ENCODE peak calls at places on chromosome 11, in four cellular contexts. B is CD8-positive, alpha-beta T cell; T is spleen; Y is upper lobe of right lung. J is an unnamed sample.

GRCh38 chr11:63613517-63614135 is 607 bp downstream of the PLAAT3 start:
- DNase-seq in T (peak; percentile 89), B (peak; percentile 73), Y (peak; percentile 79), J (peak; percentile 62)

GRCh38 chr11:23704183-23704582 is 792.7 kb upstream of the LUZP2 start:
- DNase-seq in Y (no peak), T (no peak), B (no peak), J (no peak)

GRCh38 chr11:85809881-85810280 is 1.1 kb downstream of the SYTL2 start:
- DNase-seq in Y (no peak), B (peak; percentile 58), T (no peak), J (peak; percentile 44)

GRCh38 chr11:17673951-17674350 is 45.4 kb upstream of the MYOD1 start:
- DNase-seq in Y (no peak), B (no peak), T (no peak), J (no peak)

GRCh38 chr11:19743622-19744021 is 31.0 kb downstream of the NAV2 start:
- DNase-seq in Y (no peak), B (no peak), T (no peak), J (no peak)

GRCh38 chr11:26976389-26976788 is 17.5 kb upstream of the FIBIN start:
- DNase-seq in T (no peak), B (no peak), Y (no peak), J (no peak)

GRCh38 chr11:63882555-63883242 is 34.3 kb downstream of the RCOR2 start:
- DNase-seq in Y (no peak), T (peak; percentile 81), B (no peak), J (no peak)

GRCh38 chr11:85827768-85828639 is 17.1 kb upstream of the SYTL2 start:
- DNase-seq in Y (no peak), T (no peak), B (no peak), J (no peak)

GRCh38 chr11:65576867-65577755 is 1.3 kb downstream of the EHBP1L1 start:
- DNase-seq in Y (peak; percentile 88), B (no peak), T (peak; percentile 94), J (no peak)

GRCh38 chr11:86160546-86161149 is 83.9 kb upstream of the EED start:
- DNase-seq in B (no peak), Y (no peak), T (no peak), J (peak; percentile 13)

GRCh38 chr11:45142241-45142885 is 4.1 kb upstream of the PRDM11 start:
- DNase-seq in T (no peak), Y (peak; percentile 8), B (peak; percentile 34), J (no peak)

GRCh38 chr11:12829131-12829530 is 154.9 kb downstream of the TEAD1 start:
- DNase-seq in B (no peak), Y (no peak), T (no peak), J (no peak)

DNA sequence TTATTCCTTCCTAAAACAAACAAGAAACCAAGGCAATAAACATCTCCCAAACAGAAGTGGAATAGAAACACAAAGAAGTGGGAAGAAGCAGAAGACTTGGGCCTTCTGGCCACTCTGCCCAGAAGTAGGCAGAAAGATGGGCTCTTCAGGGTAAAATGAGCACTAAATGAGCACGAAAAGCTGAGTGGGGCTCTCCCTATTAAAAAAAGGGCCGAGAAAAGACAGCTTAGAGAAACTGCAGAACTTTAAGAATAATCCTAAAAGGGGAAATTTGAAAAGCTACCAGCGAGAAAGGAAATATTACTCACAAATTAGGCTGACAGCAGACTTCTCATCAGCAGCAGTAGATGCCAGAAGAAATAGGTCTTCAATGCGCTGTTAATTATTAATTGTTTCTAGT is 78.2 kb downstream of the UVRAG start:
- DNase-seq in Y (no peak), T (no peak), B (no peak), J (no peak)
- H3K4me1 ChIP-seq in Y (peaks cover 5% of the 10 kb centered on the region), T (peaks cover 43% of the 10 kb centered on the region), B (no peaks in the 10 kb centered on the region), J (peaks cover 4% of the 10 kb centered on the region)

GRCh38 chr11:114062272-114062671 is 2.8 kb downstream of the ZBTB16 start:
- DNase-seq in Y (no peak), T (no peak), B (no peak), J (no peak)
- H3K4me1 ChIP-seq in Y (peaks cover 58% of the 10 kb centered on the region), T (peaks cover 94% of the 10 kb centered on the region), B (peaks cover 21% of the 10 kb centered on the region), J (no peaks in the 10 kb centered on the region)

DNA sequence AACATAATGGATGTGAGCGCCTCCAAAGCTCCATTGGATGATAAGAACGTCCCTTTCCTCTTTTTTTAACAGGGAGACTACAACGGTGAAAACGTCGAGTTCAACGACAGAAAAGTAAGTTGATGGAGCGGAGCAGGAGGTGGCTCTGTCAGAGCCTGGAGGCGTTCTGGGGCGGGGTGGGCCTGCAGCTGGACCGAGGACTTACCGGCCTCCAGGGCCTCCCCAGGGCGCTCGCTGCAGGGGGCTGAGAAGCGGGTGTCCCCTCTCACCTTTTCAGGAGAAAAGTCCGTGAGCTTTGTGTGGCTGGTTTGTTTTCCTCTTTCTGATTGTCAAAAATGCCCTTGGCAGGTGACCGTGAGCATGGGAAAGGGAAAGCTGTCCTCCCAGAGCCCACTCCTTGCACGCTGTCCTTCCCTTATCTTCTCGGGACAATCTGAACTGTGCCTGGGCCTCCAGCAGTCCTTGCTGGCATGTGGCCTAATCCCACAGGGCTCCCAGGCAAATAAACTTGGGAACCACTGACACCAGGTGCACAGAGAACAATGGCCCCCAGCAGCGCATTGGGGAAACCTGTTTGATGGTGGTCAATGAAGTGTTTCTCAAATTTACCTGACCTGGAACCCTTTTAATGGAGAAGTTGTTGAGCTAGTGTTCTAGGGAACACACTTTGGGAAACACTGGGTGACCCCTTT is 38.4 kb downstream of the ANO1 start:
- DNase-seq in B (no peak), T (no peak), Y (no peak), J (no peak)
- H3K4me1 ChIP-seq in B (no peaks in the 10 kb centered on the region), T (peaks cover 8% of the 10 kb centered on the region), Y (no peaks in the 10 kb centered on the region), J (peaks cover 3% of the 10 kb centered on the region)

GRCh38 chr11:128506384-128506783 is 81.0 kb downstream of the ETS1 start:
- DNase-seq in T (no peak), B (no peak), Y (no peak), J (no peak)

GRCh38 chr11:128505449-128506058 is 81.8 kb downstream of the ETS1 start:
- DNase-seq in Y (no peak), T (no peak), B (no peak), J (no peak)

GRCh38 chr11:128502736-128503135 is 84.6 kb downstream of the ETS1 start:
- DNase-seq in B (no peak), Y (no peak), T (no peak), J (no peak)

GRCh38 chr11:128503231-128503991 is 83.9 kb downstream of the ETS1 start:
- DNase-seq in T (no peak), B (no peak), Y (no peak), J (no peak)

DNA sequence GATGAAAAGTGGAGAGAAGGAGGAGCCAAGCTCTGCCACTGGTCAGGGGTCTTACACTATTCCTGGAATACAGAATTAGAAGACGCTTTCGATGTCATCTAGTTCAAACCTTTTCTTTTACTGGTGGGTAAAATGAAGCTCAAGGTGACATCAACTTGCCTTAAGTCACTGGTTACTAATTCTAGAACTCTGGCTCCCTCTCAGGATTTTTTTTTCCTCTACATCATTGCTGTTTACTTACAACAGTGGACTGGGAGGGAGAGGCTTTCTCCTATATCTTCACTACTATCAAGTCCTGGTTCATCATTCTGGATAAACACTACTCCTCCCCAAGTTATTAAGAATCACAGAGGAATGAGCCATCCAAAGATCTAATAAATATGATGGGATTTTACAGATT is 82.9 kb downstream of the ETS1 start:
- DNase-seq in B (no peak), T (no peak), Y (no peak), J (no peak)
- H3K4me1 ChIP-seq in B (peaks cover 98% of the 10 kb centered on the region), T (peaks cover 100% of the 10 kb centered on the region), Y (peaks cover 99% of the 10 kb centered on the region), J (peaks cover 43% of the 10 kb centered on the region)

DNA sequence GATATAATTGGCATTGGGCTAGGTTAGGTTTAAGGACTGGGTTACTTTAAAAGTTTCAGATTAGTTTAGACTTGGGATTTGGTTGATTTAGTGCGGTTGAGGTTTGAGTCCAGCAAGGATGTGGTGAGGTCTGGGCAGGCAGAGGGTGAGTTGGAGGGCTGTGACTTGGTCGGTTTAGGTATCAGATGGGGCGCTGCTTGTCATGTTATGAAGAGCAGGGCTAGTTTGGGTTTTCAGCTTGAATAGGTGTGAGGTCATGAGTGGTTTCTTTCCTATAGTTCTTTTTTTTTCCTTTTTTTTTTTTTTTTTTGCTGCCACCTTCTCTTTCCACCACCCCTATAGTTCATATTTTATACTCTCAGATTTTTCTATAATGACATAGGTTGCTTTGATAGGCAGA is 4.8 kb downstream of the CLCF1 start:
- DNase-seq in Y (no peak), B (no peak), T (no peak), J (no peak)
- H3K4me1 ChIP-seq in Y (peaks cover 60% of the 10 kb centered on the region), B (peaks cover 60% of the 10 kb centered on the region), T (peaks cover 94% of the 10 kb centered on the region), J (no peaks in the 10 kb centered on the region)

GRCh38 chr11:123185326-123185725 is 9.7 kb downstream of the CLMP start:
- DNase-seq in B (no peak), T (no peak), Y (no peak), J (no peak)
- H3K4me1 ChIP-seq in B (no peaks in the 10 kb centered on the region), T (peaks cover 15% of the 10 kb centered on the region), Y (no peaks in the 10 kb centered on the region), J (no peaks in the 10 kb centered on the region)

DNA sequence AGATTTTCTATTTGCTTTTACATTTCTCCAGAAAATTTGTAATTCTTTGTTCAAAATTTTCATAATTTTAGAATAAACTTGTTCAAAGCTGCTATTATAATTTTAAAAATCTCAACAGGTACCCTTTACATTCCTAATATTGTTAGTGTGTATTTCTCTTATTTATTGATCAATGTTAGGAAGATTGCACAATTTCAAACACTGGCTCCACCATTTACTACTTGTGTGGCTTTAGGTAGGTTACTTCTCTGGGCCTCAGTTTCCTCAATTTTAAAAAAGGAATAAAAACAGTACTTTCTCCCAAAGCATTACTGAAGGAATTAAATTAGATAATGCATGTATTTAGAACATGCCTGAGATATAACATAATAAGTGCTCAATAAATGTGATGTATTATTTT is 180.2 kb downstream of the SBF2 start:
- DNase-seq in Y (no peak), T (no peak), B (no peak), J (no peak)
- H3K4me1 ChIP-seq in Y (peaks cover 19% of the 10 kb centered on the region), T (peaks cover 23% of the 10 kb centered on the region), B (no peaks in the 10 kb centered on the region), J (peaks cover 12% of the 10 kb centered on the region)

GRCh38 chr11:8812438-8812837 is 98.6 kb upstream of the AKIP1 start:
- DNase-seq in Y (peak; percentile 87), T (no peak), B (no peak), J (no peak)
- H3K4me1 ChIP-seq in Y (peaks cover 62% of the 10 kb centered on the region), T (peaks cover 79% of the 10 kb centered on the region), B (peaks cover 7% of the 10 kb centered on the region), J (peaks cover 3% of the 10 kb centered on the region)

GRCh38 chr11:35190804-35191348 is 51.9 kb downstream of the CD44 start:
- DNase-seq in B (no peak), Y (no peak), T (no peak), J (no peak)
- H3K4me1 ChIP-seq in B (peaks cover 55% of the 10 kb centered on the region), Y (peaks cover 39% of the 10 kb centered on the region), T (peaks cover 93% of the 10 kb centered on the region), J (no peaks in the 10 kb centered on the region)